ENCODE peak calls at places on chromosome 11, in five cellular contexts. One of them, this sample, is unnamed.
A peak's percentile ranks its signal among the peaks of the same experiment; 100 is the strongest.

GRCh38 chr11:83521647-83522596 is 235.8 kb upstream of the CCDC90B start:
- DNase-seq in stomach: no peak
- DNase-seq in GM12891: no peak
- DNase-seq in transverse colon: no peak
- DNase-seq in GM23338: peak; percentile 76
- DNase-seq in this sample: no peak

GRCh38 chr11:117356126-117356761 is 28.6 kb downstream of the CEP164 start:
- DNase-seq in stomach: no peak
- DNase-seq in GM12891: no peak
- DNase-seq in transverse colon: no peak
- DNase-seq in GM23338: no peak
- DNase-seq in this sample: no peak

GRCh38 chr11:115765803-115766239 is 261.6 kb upstream of the CADM1 start:
- DNase-seq in stomach: no peak
- DNase-seq in GM12891: no peak
- DNase-seq in transverse colon: no peak
- DNase-seq in GM23338: no peak
- DNase-seq in this sample: no peak

GRCh38 chr11:116929393-116930090 is 92.1 kb upstream of the APOA1 start:
- DNase-seq in stomach: no peak
- DNase-seq in GM12891: no peak
- DNase-seq in transverse colon: no peak
- DNase-seq in GM23338: no peak
- DNase-seq in this sample: no peak

GRCh38 chr11:126359431-126360048 is 4.1 kb downstream of the ST3GAL4 start:
- DNase-seq in stomach: no peak
- DNase-seq in GM12891: no peak
- DNase-seq in transverse colon: peak; percentile 57
- DNase-seq in GM23338: no peak
- DNase-seq in this sample: peak; percentile 89

GRCh38 chr11:68121067-68121899 is at the start of gene CHKA:
- DNase-seq in stomach: peak; percentile 96
- DNase-seq in GM12891: peak; percentile 97
- DNase-seq in transverse colon: peak; percentile 95
- DNase-seq in GM23338: peak; percentile 97
- DNase-seq in this sample: peak; percentile 93

GRCh38 chr11:122095950-122096942 is 19.8 kb downstream of the BLID start:
- DNase-seq in stomach: no peak
- DNase-seq in GM12891: no peak
- DNase-seq in transverse colon: no peak
- DNase-seq in GM23338: no peak
- DNase-seq in this sample: no peak

GRCh38 chr11:114192841-114193389 is 103.3 kb upstream of the NNMT start:
- DNase-seq in stomach: no peak
- DNase-seq in GM12891: no peak
- DNase-seq in transverse colon: no peak
- DNase-seq in GM23338: no peak
- DNase-seq in this sample: no peak

GRCh38 chr11:100602716-100603115 is 84.4 kb upstream of the ARHGAP42 start:
- DNase-seq in stomach: no peak
- DNase-seq in GM12891: no peak
- DNase-seq in transverse colon: no peak
- DNase-seq in GM23338: no peak
- DNase-seq in this sample: no peak

GRCh38 chr11:125110996-125111340 is 458 bp downstream of the TMEM218 start:
- DNase-seq in stomach: no peak
- DNase-seq in GM12891: no peak
- DNase-seq in transverse colon: peak; percentile 11
- DNase-seq in GM23338: peak; percentile 38
- DNase-seq in this sample: no peak

GRCh38 chr11:34021977-34022735 is 29.4 kb upstream of the CAPRIN1 start:
- DNase-seq in stomach: no peak
- DNase-seq in GM12891: no peak
- DNase-seq in transverse colon: no peak
- DNase-seq in GM23338: no peak
- DNase-seq in this sample: no peak

GRCh38 chr11:12448131-12448939 is 71.0 kb downstream of the PARVA start:
- DNase-seq in stomach: no peak
- DNase-seq in GM12891: no peak
- DNase-seq in transverse colon: no peak
- DNase-seq in GM23338: no peak
- DNase-seq in this sample: no peak

GRCh38 chr11:71372693-71373657 is 75.2 kb downstream of the DHCR7 start:
- DNase-seq in stomach: no peak
- DNase-seq in GM12891: no peak
- DNase-seq in transverse colon: no peak
- DNase-seq in GM23338: peak; percentile 35
- DNase-seq in this sample: no peak

GRCh38 chr11:60119708-60120107 is 31.2 kb downstream of the MS4A2 start:
- DNase-seq in stomach: no peak
- DNase-seq in GM12891: no peak
- DNase-seq in transverse colon: no peak
- DNase-seq in GM23338: no peak
- DNase-seq in this sample: no peak

GRCh38 chr11:124798991-124799383 is 1.2 kb downstream of the MSANTD2 start:
- DNase-seq in stomach: no peak
- DNase-seq in GM12891: no peak
- DNase-seq in transverse colon: peak; percentile 11
- DNase-seq in GM23338: peak; percentile 56
- DNase-seq in this sample: no peak

GRCh38 chr11:34671946-34672345 is 51.1 kb downstream of the EHF start:
- DNase-seq in stomach: no peak
- DNase-seq in GM12891: no peak
- DNase-seq in transverse colon: no peak
- DNase-seq in GM23338: peak; percentile 45
- DNase-seq in this sample: no peak

GRCh38 chr11:104534268-104534667 is 364.0 kb downstream of the CASP12 start:
- DNase-seq in stomach: no peak
- DNase-seq in GM12891: no peak
- DNase-seq in transverse colon: no peak
- DNase-seq in GM23338: peak; percentile 41
- DNase-seq in this sample: no peak

GRCh38 chr11:65576867-65577755 is 1.3 kb downstream of the EHBP1L1 start:
- DNase-seq in stomach: peak; percentile 78
- DNase-seq in GM12891: no peak
- DNase-seq in transverse colon: peak; percentile 81
- DNase-seq in GM23338: no peak
- DNase-seq in this sample: no peak

GRCh38 chr11:74546752-74547151 is 45.6 kb upstream of the POLD3 start:
- DNase-seq in stomach: peak; percentile 82
- DNase-seq in GM12891: no peak
- DNase-seq in transverse colon: peak; percentile 80
- DNase-seq in GM23338: no peak
- DNase-seq in this sample: no peak

GRCh38 chr11:111602865-111603632 is 800 bp downstream of the SIK2 start:
- DNase-seq in stomach: peak; percentile 43
- DNase-seq in GM12891: no peak
- DNase-seq in transverse colon: peak; percentile 44
- DNase-seq in GM23338: peak; percentile 59
- DNase-seq in this sample: peak; percentile 83

GRCh38 chr11:44619931-44620725 is 54.7 kb downstream of the CD82 start:
- DNase-seq in stomach: peak; percentile 17
- DNase-seq in GM12891: no peak
- DNase-seq in transverse colon: peak; percentile 6
- DNase-seq in GM23338: no peak
- DNase-seq in this sample: peak; percentile 55

GRCh38 chr11:132977241-132977640 is 555.1 kb downstream of the OPCML start:
- DNase-seq in stomach: no peak
- DNase-seq in GM12891: no peak
- DNase-seq in transverse colon: no peak
- DNase-seq in GM23338: no peak
- DNase-seq in this sample: no peak

GRCh38 chr11:66107600-66108151 is 37.6 kb downstream of the PACS1 start:
- DNase-seq in stomach: no peak
- DNase-seq in GM12891: no peak
- DNase-seq in transverse colon: no peak
- DNase-seq in GM23338: no peak
- DNase-seq in this sample: no peak

GRCh38 chr11:115630109-115630700 is 126.0 kb upstream of the CADM1 start:
- DNase-seq in stomach: no peak
- DNase-seq in GM12891: no peak
- DNase-seq in transverse colon: no peak
- DNase-seq in GM23338: peak; percentile 61
- DNase-seq in this sample: no peak

DNA sequence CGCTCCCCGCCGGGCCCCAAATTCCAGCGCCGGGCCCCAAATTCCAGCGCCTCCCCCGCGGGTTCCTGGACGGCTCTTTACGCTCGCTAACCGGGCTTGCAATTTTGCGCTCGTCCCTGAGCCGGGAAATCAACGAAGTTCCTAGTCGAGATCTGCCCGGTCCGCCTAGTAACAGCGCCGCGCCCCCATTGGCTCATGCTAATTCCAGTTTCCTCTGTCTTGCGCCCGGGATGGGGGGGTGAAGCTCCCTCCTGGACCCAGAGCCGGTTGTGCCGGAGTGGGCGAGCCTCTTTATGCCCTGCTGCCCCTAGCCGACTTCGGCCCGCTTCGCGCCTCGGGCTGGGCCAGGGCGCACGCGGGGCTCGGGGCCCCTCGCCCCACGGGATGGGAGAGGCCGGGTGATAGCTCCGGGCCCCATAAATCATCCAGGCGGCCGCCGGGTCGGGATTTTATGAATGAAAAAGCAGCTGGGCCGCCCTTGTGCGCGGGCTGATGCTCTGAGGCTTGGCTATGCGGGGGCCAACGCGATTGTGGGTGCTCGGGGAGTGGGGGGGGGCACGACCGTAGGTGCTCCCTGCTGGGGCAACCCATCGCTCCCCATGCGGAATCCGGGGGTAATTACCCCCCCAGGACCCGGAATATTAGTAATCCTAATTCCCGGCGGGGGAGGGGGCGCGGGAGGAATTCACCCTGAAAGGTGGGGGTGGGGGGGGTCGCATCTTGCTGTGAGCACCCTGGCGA is 1.8 kb upstream of the CCND1 start:
- DNase-seq in stomach: peak; percentile 91
- DNase-seq in GM12891: no peak
- DNase-seq in transverse colon: peak; percentile 94
- DNase-seq in GM23338: peak; percentile 99
- DNase-seq in this sample: peak; percentile 94
- TF ChIP-seq POLR2AphosphoS5 in stomach: peak; percentile 33
- TF ChIP-seq POLR2AphosphoS5 in GM12891: no peak
- TF ChIP-seq POLR2AphosphoS5 in transverse colon: peak; percentile 51
- TF ChIP-seq POLR2AphosphoS5 in GM23338: peak; percentile 63
- TF ChIP-seq POLR2AphosphoS5 in this sample: no peak

DNA sequence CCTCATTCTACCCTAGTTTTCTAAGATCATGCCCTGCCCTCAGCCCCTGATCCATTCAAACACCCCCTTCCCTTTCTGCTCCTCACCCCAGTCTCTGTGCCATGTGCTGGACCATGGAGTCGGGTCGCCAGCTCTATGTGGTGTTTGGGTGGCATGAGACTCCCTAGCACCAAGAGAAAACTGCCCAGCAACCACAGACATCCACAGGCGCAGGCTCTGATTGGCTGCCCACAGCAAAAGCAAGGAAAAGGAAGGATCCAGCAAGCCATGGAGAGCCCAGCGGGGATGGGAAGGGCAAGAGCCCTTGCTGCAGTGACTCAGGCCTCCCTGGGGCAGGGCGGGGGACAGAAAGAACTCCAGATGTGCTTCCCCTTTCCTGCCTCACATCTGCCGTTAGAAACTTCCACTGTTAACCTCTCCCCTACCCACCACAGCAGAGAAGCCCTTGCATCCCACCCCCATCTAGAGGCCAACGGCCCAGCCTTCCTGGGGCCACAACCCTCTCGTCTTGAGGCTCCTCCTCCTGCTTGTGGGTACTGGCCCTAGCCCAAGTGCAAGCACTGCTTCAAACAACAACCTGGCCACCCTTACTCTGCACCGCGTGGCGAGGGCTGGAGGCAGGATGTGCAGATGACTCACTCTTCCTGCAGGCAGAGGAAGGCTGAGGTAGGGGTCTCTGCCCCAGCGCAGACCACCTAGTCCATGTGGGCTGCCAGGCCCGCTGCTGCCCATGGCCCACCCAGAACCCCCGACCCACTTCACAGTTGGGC is 9.7 kb upstream of the AHNAK start:
- DNase-seq in stomach: peak; percentile 89
- DNase-seq in GM12891: no peak
- DNase-seq in transverse colon: peak; percentile 90
- DNase-seq in GM23338: peak; percentile 91
- DNase-seq in this sample: peak; percentile 97
- TF ChIP-seq POLR2AphosphoS5 in stomach: peak; percentile 61
- TF ChIP-seq POLR2AphosphoS5 in GM12891: peak; percentile 16
- TF ChIP-seq POLR2AphosphoS5 in transverse colon: peak; percentile 75
- TF ChIP-seq POLR2AphosphoS5 in GM23338: peak; percentile 45
- TF ChIP-seq POLR2AphosphoS5 in this sample: peak; percentile 65

DNA sequence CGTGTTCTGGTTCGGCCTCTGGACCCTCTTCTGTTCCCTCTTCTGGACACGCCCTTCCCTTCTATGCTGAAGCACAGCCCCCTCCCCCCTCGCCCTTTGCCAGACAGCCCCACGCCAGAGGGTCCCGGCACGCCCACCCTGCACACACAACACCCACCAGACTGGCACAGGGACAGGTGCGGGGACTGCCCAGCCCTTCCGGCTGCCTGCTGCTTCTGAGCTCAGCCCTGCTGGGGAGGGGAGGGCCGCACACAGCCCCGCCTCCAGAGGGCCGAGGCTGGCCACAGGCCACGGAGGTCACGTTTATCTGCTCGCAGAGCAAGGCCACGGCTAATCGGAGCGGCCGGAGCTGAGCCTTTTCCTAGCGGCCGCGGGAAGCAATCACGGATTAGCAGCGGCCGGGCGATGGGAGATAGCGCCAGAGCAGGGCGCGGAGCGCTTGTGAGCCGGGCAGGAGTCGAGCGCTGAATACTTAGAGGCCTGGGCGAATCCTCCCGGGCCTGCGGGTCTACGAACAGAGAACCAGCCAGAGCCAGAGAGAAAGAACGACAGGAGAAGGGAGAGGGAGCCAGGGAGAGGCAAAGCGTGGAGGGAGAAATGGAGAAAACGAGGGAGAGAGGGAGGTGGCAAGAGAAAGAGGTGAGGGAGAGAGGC is 21.5 kb downstream of the OTUB1 start:
- DNase-seq in stomach: peak; percentile 91
- DNase-seq in GM12891: no peak
- DNase-seq in transverse colon: peak; percentile 65
- DNase-seq in GM23338: peak; percentile 95
- DNase-seq in this sample: peak; percentile 88
- TF ChIP-seq POLR2AphosphoS5 in stomach: peak; percentile 35
- TF ChIP-seq POLR2AphosphoS5 in GM12891: no peak
- TF ChIP-seq POLR2AphosphoS5 in transverse colon: no peak
- TF ChIP-seq POLR2AphosphoS5 in GM23338: no peak
- TF ChIP-seq POLR2AphosphoS5 in this sample: no peak

DNA sequence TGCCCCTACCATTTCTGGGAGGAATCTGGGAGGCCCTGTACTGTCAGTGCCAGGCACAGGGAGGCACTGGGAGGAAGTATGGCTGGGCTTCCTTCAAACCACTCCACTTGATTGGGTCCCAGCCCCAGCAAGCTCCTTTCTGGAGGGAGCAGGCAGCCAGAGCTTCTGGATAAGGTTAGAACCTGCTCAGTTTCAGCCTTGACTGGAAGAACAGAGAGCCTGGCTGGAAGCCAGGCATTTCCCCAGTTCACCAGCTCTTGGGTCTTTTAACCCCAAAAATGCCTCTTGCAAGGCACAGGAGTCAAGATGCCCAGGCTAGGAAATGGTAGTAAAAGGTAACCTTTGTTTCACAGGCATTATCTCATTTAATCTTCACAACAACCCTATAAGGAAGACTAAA is 9.0 kb upstream of the KCTD14 start:
- DNase-seq in stomach: peak; percentile 72
- DNase-seq in GM12891: no peak
- DNase-seq in transverse colon: no peak
- DNase-seq in GM23338: no peak
- DNase-seq in this sample: no peak
- TF ChIP-seq POLR2AphosphoS5 in stomach: no peak
- TF ChIP-seq POLR2AphosphoS5 in GM12891: no peak
- TF ChIP-seq POLR2AphosphoS5 in transverse colon: no peak
- TF ChIP-seq POLR2AphosphoS5 in GM23338: no peak
- TF ChIP-seq POLR2AphosphoS5 in this sample: no peak

This sample was measured in suprapubic skin.